ENCODE peak calls at places on chromosome 21, in five cellular contexts. Q is foreskin fibroblast, F is GM13977, K is brain microvascular endothelial cell, R is KG1. T is an unnamed sample.
A peak's percentile ranks its signal among the peaks of the same experiment; 100 is the strongest.

GRCh38 chr21:35521293-35521692 is 472.2 kb upstream of the RUNX1 start:
- DNase-seq in Q (no peak), F (no peak), K (no peak), R (no peak), T (no peak)

GRCh38 chr21:35203093-35204021 is 154.3 kb upstream of the RUNX1 start:
- DNase-seq in Q (peak; percentile 77), F (no peak), K (peak; percentile 87), R (no peak), T (no peak)

GRCh38 chr21:15894596-15894995 is 164.8 kb downstream of the USP25 start:
- DNase-seq in Q (peak; percentile 11), F (no peak), K (no peak), R (no peak), T (no peak)

GRCh38 chr21:44500111-44500510 is 39.9 kb downstream of the KRTAP10-1 start:
- DNase-seq in Q (no peak), F (no peak), K (no peak), R (no peak), T (no peak)

GRCh38 chr21:38486221-38486620 is 12.1 kb downstream of the ERG start:
- DNase-seq in Q (peak; percentile 28), F (no peak), K (peak; percentile 87), R (no peak), T (no peak)

GRCh38 chr21:29309703-29310102 is 11.0 kb downstream of the BACH1 start:
- DNase-seq in Q (no peak), F (no peak), K (no peak), R (no peak), T (no peak)

GRCh38 chr21:31509108-31510017 is 150.1 kb upstream of the SOD1 start:
- DNase-seq in Q (no peak), F (no peak), K (peak; percentile 63), R (no peak), T (peak; percentile 58)

GRCh38 chr21:33971492-33972013 is 55.9 kb upstream of the ATP5PO start:
- DNase-seq in Q (peak; percentile 71), F (no peak), K (peak; percentile 23), R (no peak), T (peak; percentile 36)

GRCh38 chr21:37230632-37231246 is 36.4 kb downstream of the VPS26C start:
- DNase-seq in Q (no peak), F (no peak), K (no peak), R (no peak), T (no peak)

GRCh38 chr21:15706686-15707085 is 23.1 kb upstream of the USP25 start:
- DNase-seq in Q (peak; percentile 96), F (no peak), K (peak; percentile 94), R (no peak), T (no peak)

GRCh38 chr21:44880762-44881585 is 7.5 kb upstream of the PTTG1IP start:
- DNase-seq in Q (peak; percentile 66), F (no peak), K (peak; percentile 32), R (peak; percentile 55), T (peak; percentile 37)

GRCh38 chr21:44516828-44517174 is 23.2 kb downstream of the KRTAP10-1 start:
- DNase-seq in Q (no peak), F (no peak), K (no peak), R (no peak), T (no peak)

GRCh38 chr21:31480228-31480627 is 136.2 kb upstream of the TIAM1 start:
- DNase-seq in Q (no peak), F (no peak), K (no peak), R (no peak), T (no peak)

GRCh38 chr21:41827951-41828883 is 50.9 kb downstream of the PRDM15 start:
- DNase-seq in Q (no peak), F (no peak), K (no peak), R (no peak), T (no peak)

GRCh38 chr21:44897326-44898010 is 23.2 kb downstream of the ITGB2 start:
- DNase-seq in Q (no peak), F (no peak), K (no peak), R (no peak), T (no peak)

GRCh38 chr21:16605588-16605987 is 875.8 kb downstream of the USP25 start:
- DNase-seq in Q (peak; percentile 9), F (no peak), K (no peak), R (no peak), T (no peak)

GRCh38 chr21:26140185-26140584 is 30.4 kb downstream of the APP start:
- DNase-seq in Q (peak; percentile 93), F (no peak), K (peak; percentile 99), R (no peak), T (no peak)

GRCh38 chr21:26832513-26832912 is 12.7 kb downstream of the ADAMTS1 start:
- DNase-seq in Q (no peak), F (no peak), K (no peak), R (no peak), T (no peak)

GRCh38 chr21:44301961-44302406 is 2.1 kb downstream of the PFKL start:
- DNase-seq in Q (no peak), F (no peak), K (no peak), R (no peak), T (no peak)

GRCh38 chr21:21232320-21232719 is 234.1 kb downstream of the NCAM2 start:
- DNase-seq in Q (peak; percentile 59), F (no peak), K (peak; percentile 4), R (no peak), T (no peak)

GRCh38 chr21:42439284-42440186 is 35.8 kb downstream of the UBASH3A start:
- DNase-seq in Q (no peak), F (peak; percentile 54), K (no peak), R (no peak), T (peak; percentile 70)

GRCh38 chr21:15483138-15483780 is 246.5 kb upstream of the USP25 start:
- DNase-seq in Q (peak; percentile 91), F (peak; percentile 48), K (peak; percentile 86), R (peak; percentile 76), T (peak; percentile 90)

GRCh38 chr21:41970751-41971653 is 17.2 kb upstream of the C2CD2 start:
- DNase-seq in Q (no peak), F (no peak), K (no peak), R (no peak), T (no peak)

GRCh38 chr21:42093991-42094417 is 22.9 kb downstream of the UMODL1 start:
- DNase-seq in Q (peak; percentile 87), F (no peak), K (peak; percentile 90), R (no peak), T (no peak)

GRCh38 chr21:14057313-14057712 is 153.4 kb downstream of the LIPI start:
- DNase-seq in Q (no peak), F (no peak), K (no peak), R (no peak), T (no peak)

GRCh38 chr21:36709868-36710728 is 11.2 kb downstream of the SIM2 start:
- DNase-seq in Q (no peak), F (no peak), K (no peak), R (no peak), T (no peak)

GRCh38 chr21:31293986-31294385 is 50.1 kb downstream of the TIAM1 start:
- DNase-seq in Q (peak; percentile 90), F (no peak), K (peak; percentile 92), R (no peak), T (no peak)

GRCh38 chr21:32371913-32372314 is 20.9 kb downstream of the URB1 start:
- DNase-seq in Q (peak; percentile 78), F (no peak), K (peak; percentile 49), R (no peak), T (no peak)

GRCh38 chr21:42010507-42011493 is 640 bp upstream of the ZBTB21 start:
- DNase-seq in Q (peak; percentile 32), F (peak; percentile 60), K (no peak), R (no peak), T (peak; percentile 57)

GRCh38 chr21:43808832-43809251 is 19.5 kb downstream of the RRP1 start:
- DNase-seq in Q (no peak), F (no peak), K (no peak), R (no peak), T (no peak)

GRCh38 chr21:38798481-38798882 is 7.2 kb upstream of the ETS2 start:
- DNase-seq in Q (no peak), F (no peak), K (peak; percentile 52), R (no peak), T (peak; percentile 24)